ENCODE peak calls at places on chromosomes 2 and 18, in seven cellular contexts. L is breast epithelium; U is CD8-positive, alpha-beta T cell; K is sigmoid colon; F is MM.1S; G is A549; C is H1. M is an unnamed sample.
A peak's percentile ranks its signal among the peaks of the same experiment; 100 is the strongest.

GRCh38 chr2:86044045-86044444 is 61.6 kb downstream of the POLR1A start:
- DNase-seq in K (peak; percentile 60), L (peak; percentile 37), C (no peak), G (no peak), F (no peak), U (no peak), M (no peak)

GRCh38 chr2:219684721-219685689 is 57.6 kb downstream of the SLC4A3 start:
- DNase-seq in C (no peak), K (peak; percentile 83), G (no peak), U (peak; percentile 47), L (peak; percentile 81), F (peak; percentile 65), M (peak; percentile 80)

GRCh38 chr18:43141208-43141607 is 25.7 kb upstream of the RIT2 start:
- DNase-seq in C (no peak), G (no peak), K (no peak), F (no peak), L (no peak), U (no peak), M (no peak)

GRCh38 chr2:119028327-119029174 is 86.6 kb downstream of the MARCO start:
- DNase-seq in K (no peak), U (no peak), C (no peak), F (peak; percentile 44), L (no peak), G (peak; percentile 39), M (no peak)

GRCh38 chr2:172972005-172972619 is 103.5 kb upstream of the MAP3K20 start:
- DNase-seq in K (no peak), C (no peak), F (peak; percentile 53), U (peak; percentile 35), L (no peak), G (peak; percentile 52), M (no peak)

GRCh38 chr2:86038291-86039081 is 67.2 kb downstream of the POLR1A start:
- DNase-seq in F (peak; percentile 72), K (peak; percentile 69), U (peak; percentile 91), C (no peak), L (no peak), G (no peak), M (peak; percentile 67)

GRCh38 chr2:158753561-158754302 is 41.4 kb upstream of the DAPL1 start:
- DNase-seq in F (peak; percentile 53), U (no peak), C (peak; percentile 17), G (peak; percentile 70), L (no peak), K (no peak), M (no peak)

GRCh38 chr2:19823507-19823906 is 78.3 kb downstream of the TTC32 start:
- DNase-seq in U (no peak), G (no peak), C (no peak), F (no peak), K (no peak), L (no peak), M (no peak)

GRCh38 chr18:39770399-39770798 is 2184.6 kb upstream of the PIK3C3 start:
- DNase-seq in G (no peak), U (no peak), C (no peak), L (no peak), K (no peak), F (no peak), M (no peak)

GRCh38 chr2:42060718-42061619 is 13.1 kb downstream of the PKDCC start:
- DNase-seq in K (peak; percentile 87), F (no peak), U (no peak), L (no peak), C (no peak), G (no peak), M (peak; percentile 32)

GRCh38 chr2:42060028-42060427 is 12.2 kb downstream of the PKDCC start:
- DNase-seq in L (no peak), G (no peak), U (no peak), K (no peak), C (no peak), F (no peak), M (no peak)

GRCh38 chr2:42057159-42057901 is 9.5 kb downstream of the PKDCC start:
- DNase-seq in L (no peak), U (no peak), G (no peak), F (no peak), K (no peak), C (no peak), M (no peak)

GRCh38 chr2:42057902-42058450 is 10.2 kb downstream of the PKDCC start:
- DNase-seq in K (no peak), C (no peak), G (no peak), L (no peak), F (no peak), U (no peak), M (no peak)

DNA sequence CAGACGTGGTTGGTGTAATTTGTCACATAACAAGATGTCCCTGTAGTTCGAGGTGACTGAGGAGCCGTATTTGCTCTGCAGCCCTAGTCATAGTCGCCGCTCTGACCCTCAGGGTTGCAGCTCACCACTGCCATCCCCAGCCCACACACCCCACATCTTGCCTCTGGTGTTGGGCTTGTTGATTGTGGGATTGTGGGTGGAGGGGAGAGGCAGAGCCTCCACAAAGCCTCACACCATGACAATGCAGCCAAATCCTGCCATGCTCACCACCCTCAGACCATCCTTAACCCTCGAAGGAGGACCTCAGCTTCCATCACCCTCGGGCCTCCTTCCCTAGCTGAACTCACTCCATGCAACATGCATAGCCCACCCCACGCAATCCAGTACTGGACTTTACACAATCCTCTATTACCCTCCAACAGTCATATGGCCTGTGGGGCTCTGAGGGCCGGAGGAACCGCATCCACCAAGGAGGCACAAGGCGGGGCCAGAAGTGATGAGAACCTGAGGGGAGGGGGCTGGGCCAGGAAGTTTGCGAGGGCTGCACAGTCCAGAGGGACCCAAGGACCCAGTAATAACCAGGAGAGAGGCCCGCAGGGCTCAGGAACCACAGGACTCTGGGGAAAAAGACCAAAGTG is 11.6 kb downstream of the PKDCC start:
- DNase-seq in K (no peak), F (no peak), G (no peak), C (no peak), L (no peak), U (no peak), M (no peak)
- H3K4me1 ChIP-seq in K (peaks cover 96% of the 10 kb centered on the region), F (no peaks in the 10 kb centered on the region), G (peaks cover 67% of the 10 kb centered on the region), C (peaks cover 9% of the 10 kb centered on the region), L (no peaks in the 10 kb centered on the region), U (no peaks in the 10 kb centered on the region), M (peaks cover 11% of the 10 kb centered on the region)

DNA sequence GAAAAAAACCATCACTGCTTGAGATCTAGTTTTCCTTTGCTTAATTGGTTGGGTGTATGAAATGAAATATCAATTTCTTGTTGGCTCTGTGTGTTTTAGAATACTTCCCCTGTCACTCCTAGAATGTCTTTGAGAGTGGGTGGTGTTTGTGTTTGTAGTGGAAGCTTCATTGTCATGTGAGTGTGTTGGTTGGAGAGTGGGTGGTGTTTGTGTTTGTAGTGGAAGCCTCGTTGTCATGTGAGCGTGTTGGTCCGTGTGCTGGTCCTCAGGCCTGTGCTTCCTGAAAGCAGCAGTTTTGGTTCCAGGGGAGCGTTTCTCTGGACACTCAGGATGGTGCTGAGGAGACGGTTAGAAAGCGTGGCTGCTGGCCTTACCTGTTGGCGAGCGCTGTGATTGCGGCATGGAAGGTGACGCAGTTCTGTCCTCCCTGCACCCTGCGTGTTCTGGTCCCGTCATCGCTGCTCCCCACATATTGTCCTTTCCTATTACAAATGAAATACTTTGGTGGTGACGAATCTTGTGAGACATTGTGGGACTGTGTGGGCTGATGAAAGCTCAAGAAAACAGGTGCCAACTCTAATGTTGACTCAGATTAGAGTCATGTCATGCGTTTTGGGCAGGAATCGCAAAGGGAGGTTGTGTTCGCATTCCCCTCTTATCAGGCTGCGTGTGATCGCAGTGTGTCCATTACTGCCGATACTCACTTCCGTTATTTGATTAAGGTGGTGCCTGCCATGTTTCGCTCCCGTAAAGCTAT is 12.5 kb downstream of the ASB1 start:
- DNase-seq in G (peak; percentile 91), F (no peak), U (peak; percentile 44), C (no peak), L (no peak), K (no peak), M (no peak)
- H3K4me3 ChIP-seq in G (peak overlapping the region; percentile 12), F (no peak overlapping the region), U (no peak overlapping the region), C (no peak overlapping the region), L (peak overlapping the region; percentile 34), K (no peak overlapping the region), M (no peak overlapping the region)

GRCh38 chr2:6864938-6865345 is 765 bp downstream of the CMPK2 start:
- DNase-seq in L (no peak), U (peak; percentile 27), F (no peak), C (no peak), K (peak; percentile 68), G (peak; percentile 11), M (peak; percentile 86)

GRCh38 chr2:6865346-6866238 is at the start of gene CMPK2:
- DNase-seq in L (no peak), G (peak; percentile 41), K (peak; percentile 78), C (no peak), U (peak; percentile 82), F (peak; percentile 89), M (peak; percentile 75)

GRCh38 chr2:6866982-6867381 is 1.3 kb upstream of the CMPK2 start:
- DNase-seq in K (no peak), L (no peak), G (no peak), U (no peak), C (no peak), F (no peak), M (no peak)

GRCh38 chr2:6864251-6864758 is 1.4 kb downstream of the CMPK2 start:
- DNase-seq in U (no peak), G (no peak), L (no peak), C (no peak), F (no peak), K (no peak), M (no peak)

GRCh38 chr2:6866239-6866745 is 585 bp upstream of the CMPK2 start:
- DNase-seq in F (peak; percentile 43), C (no peak), L (no peak), G (peak; percentile 56), U (peak; percentile 48), K (peak; percentile 64), M (peak; percentile 43)
- H3K27ac ChIP-seq in F (no peak overlapping the region), C (no peak overlapping the region), L (peak overlapping the region; percentile 58), G (no peak overlapping the region), U (peak overlapping the region; percentile 72), K (peak overlapping the region; percentile 90), M (peak overlapping the region; percentile 79)

GRCh38 chr2:79191081-79191480 is 31.5 kb upstream of the REG3A start:
- DNase-seq in K (no peak), F (no peak), U (no peak), C (no peak), L (no peak), G (no peak), M (no peak)

GRCh38 chr2:79189465-79189864 is 29.9 kb upstream of the REG3A start:
- DNase-seq in F (no peak), U (no peak), C (no peak), G (no peak), K (no peak), L (no peak), M (no peak)

DNA sequence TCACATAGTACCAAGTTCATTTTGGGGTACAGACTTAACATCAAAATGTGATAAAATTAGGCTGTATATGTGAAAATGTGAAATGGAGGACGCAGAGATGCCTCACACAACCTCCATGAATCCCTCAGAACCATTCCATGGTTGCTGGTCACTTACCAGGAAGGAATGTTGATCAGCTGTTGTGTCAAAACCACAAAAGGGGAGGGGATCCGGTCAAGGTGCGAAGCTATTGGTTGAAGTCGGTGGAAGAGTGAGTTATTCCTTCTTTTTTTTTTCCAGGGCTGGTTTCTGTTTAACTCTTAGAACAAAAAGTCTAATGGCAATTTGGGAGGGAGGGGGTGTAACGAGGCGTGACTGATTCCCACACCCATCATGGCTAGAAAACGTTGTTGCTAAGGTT is 32.3 kb upstream of the REG3A start:
- DNase-seq in F (no peak), L (no peak), K (no peak), U (no peak), G (no peak), C (no peak), M (no peak)
- H3K4me1 ChIP-seq in F (no peaks in the 10 kb centered on the region), L (no peaks in the 10 kb centered on the region), K (no peaks in the 10 kb centered on the region), U (no peaks in the 10 kb centered on the region), G (no peaks in the 10 kb centered on the region), C (no peaks in the 10 kb centered on the region), M (no peaks in the 10 kb centered on the region)